ENCODE peak calls at places on chromosome X, in five cellular contexts. Q is pons; I is right cardiac atrium; X is stimulated activated CD8-positive, alpha-beta memory T cell treated with anti-CD3 and anti-CD28 coated beads, Interleukin-15, amount 100 ng/mL, for 1 hour; K is neuronal stem cell. R is an unnamed sample.

GRCh38 chrX:142214081-142214480 is 9.0 kb upstream of the MAGEC2 start:
- DNase-seq in Q (no peak), I (no peak), X (no peak), K (no peak), R (no peak)

GRCh38 chrX:150205011-150205410 is 158.1 kb upstream of the MAMLD1 start:
- DNase-seq in Q (no peak), I (no peak), X (no peak), K (no peak), R (no peak)

GRCh38 chrX:46236411-46236810 is 308.8 kb downstream of the ZNF674 start:
- DNase-seq in Q (no peak), I (no peak), X (no peak), K (no peak), R (no peak)

GRCh38 chrX:102835504-102836146 is 101.4 kb upstream of the RAB40AL start:
- DNase-seq in Q (no peak), I (no peak), X (no peak), K (no peak), R (no peak)

GRCh38 chrX:98956014-98956413 is 1454.1 kb downstream of the PCDH19 start:
- DNase-seq in Q (no peak), I (no peak), X (no peak), K (no peak), R (no peak)

GRCh38 chrX:20274121-20274520 is 7.4 kb upstream of the RPS6KA3 start:
- DNase-seq in Q (no peak), I (no peak), X (no peak), K (no peak), R (no peak)

GRCh38 chrX:88425739-88426138 is 321.3 kb upstream of the CPXCR1 start:
- DNase-seq in Q (peak), I (no peak), X (no peak), K (no peak), R (no peak)

GRCh38 chrX:103177561-103177960 is 37.3 kb upstream of the BEX4 start:
- DNase-seq in Q (no peak), I (no peak), X (no peak), K (no peak), R (no peak)

GRCh38 chrX:23854945-23855344 is 52.8 kb downstream of the APOO start:
- DNase-seq in Q (no peak), I (no peak), X (no peak), K (no peak), R (no peak)

GRCh38 chrX:17167915-17168314 is 207.1 kb upstream of the NHS start:
- DNase-seq in Q (no peak), I (no peak), X (no peak), K (no peak), R (no peak)

GRCh38 chrX:10197597-10198210 is 40.9 kb downstream of the CLCN4 start:
- DNase-seq in Q (no peak), I (no peak), X (no peak), K (no peak), R (no peak)

GRCh38 chrX:119427024-119427794 is 28.1 kb downstream of the SLC25A43 start:
- DNase-seq in Q (peak), I (no peak), X (no peak), K (no peak), R (no peak)

GRCh38 chrX:44997888-44998287 is 124.9 kb downstream of the KDM6A start:
- DNase-seq in Q (peak), I (no peak), X (no peak), K (no peak), R (no peak)

GRCh38 chrX:50075630-50076349 is 125.0 kb downstream of the AKAP4 start:
- DNase-seq in Q (peak), I (no peak), X (no peak), K (no peak), R (no peak)

GRCh38 chrX:154355094-154355775 is 19.2 kb downstream of the FLNA start:
- DNase-seq in Q (no peak), I (peak), X (no peak), K (no peak), R (no peak)

GRCh38 chrX:69615779-69616519 is at the start of gene EDA:
- DNase-seq in Q (peak), I (peak), X (peak), K (peak), R (peak)

GRCh38 chrX:9785944-9786741 is at the start of gene SHROOM2:
- DNase-seq in Q (no peak), I (no peak), X (no peak), K (no peak), R (peak)

GRCh38 chrX:112645774-112646173 is 34.0 kb downstream of the LHFPL1 start:
- DNase-seq in Q (no peak), I (no peak), X (no peak), K (no peak), R (no peak)

GRCh38 chrX:41722816-41723215 is 1.2 kb upstream of the GPR82 start:
- DNase-seq in Q (no peak), I (no peak), X (no peak), K (no peak), R (no peak)

GRCh38 chrX:806586-806985 is 176.0 kb downstream of the SHOX start:
- DNase-seq in Q (no peak), I (no peak), X (no peak), K (no peak), R (no peak)

GRCh38 chrX:51860679-51861078 is 32.7 kb upstream of the MAGED1 start:
- DNase-seq in Q (peak), I (no peak), X (no peak), K (peak), R (peak)

GRCh38 chrX:38150993-38151392 is 69.7 kb downstream of the SRPX start:
- DNase-seq in Q (no peak), I (no peak), X (no peak), K (no peak), R (no peak)

GRCh38 chrX:34343001-34343400 is 210.9 kb upstream of the FAM47A start:
- DNase-seq in Q (no peak), I (no peak), X (no peak), K (no peak), R (no peak)

GRCh38 chrX:7372843-7373525 is 225.0 kb upstream of the PUDP start:
- DNase-seq in Q (no peak), I (no peak), X (no peak), K (no peak), R (no peak)

GRCh38 chrX:22323541-22323940 is 50.8 kb downstream of the CBLL2 start:
- DNase-seq in Q (no peak), I (no peak), X (no peak), K (no peak), R (no peak)

GRCh38 chrX:68841251-68842049 is 12.6 kb downstream of the EFNB1 start:
- DNase-seq in Q (no peak), I (no peak), X (no peak), K (no peak), R (no peak)

GRCh38 chrX:135572436-135572835 is 52.0 kb downstream of the INTS6L start:
- DNase-seq in Q (no peak), I (no peak), X (no peak), K (no peak), R (no peak)

GRCh38 chrX:55163171-55163570 is 57.0 kb upstream of the PAGE5 start:
- DNase-seq in Q (no peak), I (no peak), X (no peak), K (no peak), R (no peak)